ENCODE peak calls at places on chromosomes 16 and 17, in seven cellular contexts. Y is activated T-cell treated with anti-CD3 and anti-CD28 coated beads for 4 hours; W is fibroblast of lung; A is NCI-H345; U is COR-L47; B is stimulated activated CD4-positive, alpha-beta T cell treated with anti-CD3 and anti-CD28 coated beads, Interleukin-2, amount 100 ng/mL, for 24 hours; O is NCI-H460. G is an unnamed sample.

GRCh38 chr17:63800783-63801182 is 26.4 kb upstream of the PSMC5 start:
- DNase-seq in Y (no peak), W (no peak), A (no peak), U (no peak), B (no peak), O (no peak), G (no peak)

GRCh38 chr17:50018909-50019308 is 23.9 kb upstream of the DLX3 start:
- DNase-seq in Y (no peak), W (peak), A (no peak), U (no peak), B (no peak), O (no peak), G (no peak)

GRCh38 chr16:68951991-68952877 is 108.9 kb downstream of the TANGO6 start:
- DNase-seq in Y (no peak), W (peak), A (no peak), U (no peak), B (no peak), O (no peak), G (no peak)

GRCh38 chr16:10405386-10405939 is 19.6 kb downstream of the ATF7IP2 start:
- DNase-seq in Y (no peak), W (peak), A (no peak), U (no peak), B (no peak), O (no peak), G (no peak)

GRCh38 chr16:11668590-11669379 is 530 bp downstream of the SNN start:
- DNase-seq in Y (no peak), W (no peak), A (no peak), U (no peak), B (peak), O (no peak), G (peak)

GRCh38 chr17:8830141-8830540 is 31.0 kb upstream of the MFSD6L start:
- DNase-seq in Y (no peak), W (no peak), A (no peak), U (no peak), B (no peak), O (no peak), G (no peak)

GRCh38 chr17:43967251-43967875 is 13.6 kb upstream of the PYY start:
- DNase-seq in Y (no peak), W (no peak), A (no peak), U (no peak), B (no peak), O (no peak), G (no peak)

GRCh38 chr17:77231076-77231871 is 90.5 kb downstream of the SEC14L1 start:
- DNase-seq in Y (no peak), W (no peak), A (no peak), U (no peak), B (no peak), O (no peak), G (no peak)

GRCh38 chr17:38789185-38789584 is 10.2 kb downstream of the PIP4K2B start:
- DNase-seq in Y (no peak), W (no peak), A (no peak), U (no peak), B (no peak), O (no peak), G (no peak)

GRCh38 chr17:48194097-48194550 is 86.6 kb downstream of the SNX11 start:
- DNase-seq in Y (no peak), W (peak), A (peak), U (no peak), B (no peak), O (no peak), G (no peak)

GRCh38 chr17:183021-183420 is 1.6 kb upstream of the DOC2B start:
- DNase-seq in Y (no peak), W (no peak), A (no peak), U (no peak), B (no peak), O (no peak), G (no peak)

GRCh38 chr16:67145746-67146145 is 5.1 kb downstream of the B3GNT9 start:
- DNase-seq in Y (no peak), W (no peak), A (no peak), U (no peak), B (no peak), O (no peak), G (no peak)

GRCh38 chr17:19670906-19671305 is 22.4 kb downstream of the ALDH3A2 start:
- DNase-seq in Y (no peak), W (no peak), A (no peak), U (no peak), B (no peak), O (no peak), G (no peak)

GRCh38 chr16:85473909-85474640 is 139.0 kb upstream of the GSE1 start:
- DNase-seq in Y (no peak), W (no peak), A (peak), U (peak), B (no peak), O (no peak), G (no peak)

GRCh38 chr17:49378311-49378710 is 16.3 kb upstream of the ZNF652 start:
- DNase-seq in Y (no peak), W (no peak), A (no peak), U (no peak), B (no peak), O (no peak), G (no peak)

GRCh38 chr17:27295945-27296344 is 2.0 kb downstream of the WSB1 start:
- DNase-seq in Y (no peak), W (no peak), A (no peak), U (no peak), B (no peak), O (no peak), G (no peak)

GRCh38 chr17:82242977-82243647 is 14.3 kb downstream of the SLC16A3 start:
- DNase-seq in Y (no peak), W (peak), A (no peak), U (no peak), B (no peak), O (no peak), G (no peak)

GRCh38 chr17:1222321-1222720 is 42.5 kb upstream of the ABR start:
- DNase-seq in Y (no peak), W (peak), A (no peak), U (no peak), B (no peak), O (no peak), G (no peak)

GRCh38 chr16:74874912-74875311 is 100.3 kb upstream of the FA2H start:
- DNase-seq in Y (no peak), W (no peak), A (no peak), U (no peak), B (no peak), O (no peak), G (no peak)

GRCh38 chr16:27217256-27217655 is 13.9 kb downstream of the KDM8 start:
- DNase-seq in Y (no peak), W (peak), A (no peak), U (no peak), B (no peak), O (no peak), G (no peak)

GRCh38 chr16:51839697-51840462 is 688.8 kb upstream of the SALL1 start:
- DNase-seq in Y (no peak), W (peak), A (no peak), U (no peak), B (no peak), O (no peak), G (no peak)

GRCh38 chr16:81551821-81552304 is 107.3 kb downstream of the CMIP start:
- DNase-seq in Y (no peak), W (peak), A (no peak), U (no peak), B (no peak), O (no peak), G (no peak)

GRCh38 chr17:47119746-47120520 is 69.2 kb downstream of the CDC27 start:
- DNase-seq in Y (no peak), W (peak), A (no peak), U (no peak), B (no peak), O (no peak), G (no peak)

GRCh38 chr16:88792668-88793587 is 7.9 kb upstream of the PIEZO1 start:
- DNase-seq in Y (no peak), W (no peak), A (no peak), U (no peak), B (no peak), O (no peak), G (no peak)

GRCh38 chr17:45867702-45868101 is 23.0 kb downstream of the SPPL2C start:
- DNase-seq in Y (no peak), W (no peak), A (no peak), U (no peak), B (no peak), O (no peak), G (no peak)

GRCh38 chr17:39097159-39097519 is 54.3 kb downstream of the PLXDC1 start:
- DNase-seq in Y (no peak), W (no peak), A (no peak), U (no peak), B (no peak), O (no peak), G (no peak)

GRCh38 chr16:11016993-11017392 is 72.6 kb downstream of the CLEC16A start:
- DNase-seq in Y (peak), W (peak), A (peak), U (no peak), B (peak), O (no peak), G (peak)

GRCh38 chr16:3774156-3774767 is 56.9 kb upstream of the TRAP1 start:
- DNase-seq in Y (no peak), W (peak), A (peak), U (no peak), B (no peak), O (no peak), G (no peak)

GRCh38 chr17:50347894-50348291 is 2.0 kb downstream of the XYLT2 start:
- DNase-seq in Y (no peak), W (no peak), A (no peak), U (no peak), B (no peak), O (no peak), G (no peak)

GRCh38 chr16:48446534-48446920 is 61.3 kb upstream of the SIAH1 start:
- DNase-seq in Y (no peak), W (no peak), A (no peak), U (no peak), B (no peak), O (no peak), G (no peak)

GRCh38 chr16:65598626-65599025 is 476.8 kb upstream of the CDH11 start:
- DNase-seq in Y (no peak), W (no peak), A (no peak), U (no peak), B (no peak), O (no peak), G (no peak)

GRCh38 chr16:57029161-57030160 is 40.1 kb downstream of the NLRC5 start:
- DNase-seq in Y (no peak), W (peak), A (no peak), U (no peak), B (no peak), O (no peak), G (no peak)

GRCh38 chr16:66919569-66920472 is 1.1 kb upstream of the CDH16 start:
- DNase-seq in Y (no peak), W (no peak), A (no peak), U (no peak), B (no peak), O (no peak), G (no peak)

GRCh38 chr16:78996806-78997205 is 603.7 kb downstream of the MAF start:
- DNase-seq in Y (no peak), W (no peak), A (no peak), U (no peak), B (no peak), O (no peak), G (no peak)

GRCh38 chr16:5639531-5639930 is 541.9 kb upstream of the EEF2KMT start:
- DNase-seq in Y (no peak), W (no peak), A (no peak), U (no peak), B (no peak), O (no peak), G (no peak)

GRCh38 chr17:66720567-66720966 is 114.3 kb upstream of the CACNG5 start:
- DNase-seq in Y (no peak), W (no peak), A (no peak), U (no peak), B (no peak), O (no peak), G (no peak)

GRCh38 chr17:82108038-82108998 is 10.3 kb upstream of the FASN start:
- DNase-seq in Y (no peak), W (no peak), A (no peak), U (no peak), B (no peak), O (no peak), G (no peak)

G was measured in activated naive CD8-positive, alpha-beta T cell treated with anti-CD3 and anti-CD28 coated beads for 36 hours.